ENCODE peak calls at places on chromosomes 2 and 18, in eight cellular contexts. One of them, this sample, is unnamed.

GRCh38 chr18:76426738-76427305 is 68.2 kb downstream of the ZNF516 start:
- DNase-seq in A549: peak; percentile 34
- DNase-seq in adrenal gland: peak; percentile 38
- DNase-seq in breast epithelium: no peak
- DNase-seq in transverse colon: peak; percentile 24
- DNase-seq in K562: peak; percentile 28
- DNase-seq in H1: peak; percentile 93
- DNase-seq in sigmoid colon: peak; percentile 68
- DNase-seq in this sample: peak; percentile 40

GRCh38 chr2:1642066-1642861 is 102.1 kb downstream of the PXDN start:
- DNase-seq in A549: no peak
- DNase-seq in adrenal gland: no peak
- DNase-seq in breast epithelium: no peak
- DNase-seq in transverse colon: no peak
- DNase-seq in K562: no peak
- DNase-seq in H1: no peak
- DNase-seq in sigmoid colon: peak; percentile 64
- DNase-seq in this sample: no peak

GRCh38 chr18:75638597-75639467 is 211.3 kb upstream of the SMIM21 start:
- DNase-seq in A549: no peak
- DNase-seq in adrenal gland: no peak
- DNase-seq in breast epithelium: no peak
- DNase-seq in transverse colon: no peak
- DNase-seq in K562: no peak
- DNase-seq in H1: peak; percentile 53
- DNase-seq in sigmoid colon: peak; percentile 76
- DNase-seq in this sample: no peak

GRCh38 chr2:151907286-151907932 is 79.2 kb upstream of the ARL5A start:
- DNase-seq in A549: no peak
- DNase-seq in adrenal gland: no peak
- DNase-seq in breast epithelium: no peak
- DNase-seq in transverse colon: no peak
- DNase-seq in K562: no peak
- DNase-seq in H1: no peak
- DNase-seq in sigmoid colon: no peak
- DNase-seq in this sample: no peak

GRCh38 chr2:168490916-168491605 is 35.0 kb downstream of the CERS6 start:
- DNase-seq in A549: no peak
- DNase-seq in adrenal gland: no peak
- DNase-seq in breast epithelium: no peak
- DNase-seq in transverse colon: no peak
- DNase-seq in K562: peak; percentile 34
- DNase-seq in H1: no peak
- DNase-seq in sigmoid colon: no peak
- DNase-seq in this sample: no peak

GRCh38 chr2:66428986-66429612 is 5.8 kb upstream of the MEIS1 start:
- DNase-seq in A549: peak; percentile 27
- DNase-seq in adrenal gland: no peak
- DNase-seq in breast epithelium: no peak
- DNase-seq in transverse colon: no peak
- DNase-seq in K562: peak; percentile 73
- DNase-seq in H1: no peak
- DNase-seq in sigmoid colon: no peak
- DNase-seq in this sample: no peak

GRCh38 chr2:198890490-198890889 is 567.2 kb downstream of the SATB2 start:
- DNase-seq in A549: no peak
- DNase-seq in adrenal gland: no peak
- DNase-seq in breast epithelium: no peak
- DNase-seq in transverse colon: no peak
- DNase-seq in K562: no peak
- DNase-seq in H1: no peak
- DNase-seq in sigmoid colon: no peak
- DNase-seq in this sample: no peak

GRCh38 chr2:144071461-144071860 is 448.5 kb downstream of the ZEB2 start:
- DNase-seq in A549: no peak
- DNase-seq in adrenal gland: no peak
- DNase-seq in breast epithelium: no peak
- DNase-seq in transverse colon: no peak
- DNase-seq in K562: peak; percentile 9
- DNase-seq in H1: no peak
- DNase-seq in sigmoid colon: no peak
- DNase-seq in this sample: no peak

GRCh38 chr2:171706152-171706803 is 19.0 kb downstream of the DYNC1I2 start:
- DNase-seq in A549: peak; percentile 13
- DNase-seq in adrenal gland: no peak
- DNase-seq in breast epithelium: no peak
- DNase-seq in transverse colon: no peak
- DNase-seq in K562: peak; percentile 26
- DNase-seq in H1: no peak
- DNase-seq in sigmoid colon: no peak
- DNase-seq in this sample: no peak

GRCh38 chr2:47420214-47420613 is 17.3 kb downstream of the MSH2 start:
- DNase-seq in A549: no peak
- DNase-seq in adrenal gland: no peak
- DNase-seq in breast epithelium: no peak
- DNase-seq in transverse colon: no peak
- DNase-seq in K562: no peak
- DNase-seq in H1: no peak
- DNase-seq in sigmoid colon: no peak
- DNase-seq in this sample: no peak

GRCh38 chr18:35071819-35072247 is 30.6 kb downstream of the MAPRE2 start:
- DNase-seq in A549: no peak
- DNase-seq in adrenal gland: no peak
- DNase-seq in breast epithelium: no peak
- DNase-seq in transverse colon: no peak
- DNase-seq in K562: no peak
- DNase-seq in H1: no peak
- DNase-seq in sigmoid colon: no peak
- DNase-seq in this sample: no peak

GRCh38 chr18:79944746-79945117 is 6.7 kb downstream of the SLC66A2 start:
- DNase-seq in A549: no peak
- DNase-seq in adrenal gland: no peak
- DNase-seq in breast epithelium: no peak
- DNase-seq in transverse colon: peak; percentile 4
- DNase-seq in K562: no peak
- DNase-seq in H1: no peak
- DNase-seq in sigmoid colon: peak; percentile 37
- DNase-seq in this sample: peak; percentile 16

GRCh38 chr2:57987835-57988573 is 58.6 kb upstream of the VRK2 start:
- DNase-seq in A549: no peak
- DNase-seq in adrenal gland: no peak
- DNase-seq in breast epithelium: no peak
- DNase-seq in transverse colon: no peak
- DNase-seq in K562: no peak
- DNase-seq in H1: no peak
- DNase-seq in sigmoid colon: no peak
- DNase-seq in this sample: no peak

GRCh38 chr2:4135765-4136164 is 432.4 kb downstream of the DCDC2C start:
- DNase-seq in A549: no peak
- DNase-seq in adrenal gland: no peak
- DNase-seq in breast epithelium: no peak
- DNase-seq in transverse colon: no peak
- DNase-seq in K562: no peak
- DNase-seq in H1: no peak
- DNase-seq in sigmoid colon: no peak
- DNase-seq in this sample: no peak

GRCh38 chr18:44771957-44772917 is 91.5 kb downstream of the SETBP1 start:
- DNase-seq in A549: no peak
- DNase-seq in adrenal gland: no peak
- DNase-seq in breast epithelium: no peak
- DNase-seq in transverse colon: peak; percentile 46
- DNase-seq in K562: no peak
- DNase-seq in H1: no peak
- DNase-seq in sigmoid colon: peak; percentile 74
- DNase-seq in this sample: peak; percentile 31
- TF ChIP-seq POLR2A in A549: no peak
- TF ChIP-seq POLR2A in adrenal gland: no peak
- TF ChIP-seq POLR2A in breast epithelium: no peak
- TF ChIP-seq POLR2A in transverse colon: no peak
- TF ChIP-seq POLR2A in K562: no peak
- TF ChIP-seq POLR2A in H1: no peak
- TF ChIP-seq POLR2A in sigmoid colon: no peak
- TF ChIP-seq POLR2A in this sample: no peak

DNA sequence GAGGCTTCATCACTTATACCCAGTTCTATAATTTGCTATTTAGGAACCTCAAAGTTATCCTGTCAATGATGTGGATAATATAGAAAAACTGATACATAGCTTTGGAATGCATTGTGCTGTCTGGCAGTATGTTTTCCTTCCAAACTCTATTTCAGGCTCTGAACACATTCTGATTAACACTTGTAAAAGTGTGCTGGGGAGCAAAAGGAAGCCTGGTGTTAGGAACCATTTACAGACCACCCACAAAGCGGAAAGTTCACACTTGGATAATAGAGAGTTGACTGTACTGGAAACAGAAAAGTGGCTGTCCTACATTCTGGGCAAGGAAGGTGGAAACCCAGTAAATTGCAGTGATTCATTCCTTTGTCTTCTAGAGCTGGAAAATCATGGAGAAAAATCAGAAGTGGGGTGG is 114.5 kb upstream of the ZFP36L2 start:
- DNase-seq in A549: peak; percentile 10
- DNase-seq in adrenal gland: no peak
- DNase-seq in breast epithelium: no peak
- DNase-seq in transverse colon: no peak
- DNase-seq in K562: no peak
- DNase-seq in H1: no peak
- DNase-seq in sigmoid colon: no peak
- DNase-seq in this sample: no peak
- H3K27ac ChIP-seq in A549: peak overlapping the region; percentile 44
- H3K27ac ChIP-seq in adrenal gland: peak overlapping the region; percentile 16
- H3K27ac ChIP-seq in breast epithelium: peak overlapping the region; percentile 28
- H3K27ac ChIP-seq in transverse colon: peak overlapping the region; percentile 75
- H3K27ac ChIP-seq in K562: no peak overlapping the region
- H3K27ac ChIP-seq in H1: no peak overlapping the region
- H3K27ac ChIP-seq in sigmoid colon: peak overlapping the region; percentile 92
- H3K27ac ChIP-seq in this sample: peak overlapping the region; percentile 46

GRCh38 chr2:112706170-112706664 is 14.6 kb upstream of the NT5DC4 start:
- DNase-seq in A549: no peak
- DNase-seq in adrenal gland: no peak
- DNase-seq in breast epithelium: no peak
- DNase-seq in transverse colon: no peak
- DNase-seq in K562: peak; percentile 97
- DNase-seq in H1: no peak
- DNase-seq in sigmoid colon: peak; percentile 25
- DNase-seq in this sample: no peak

GRCh38 chr2:112700004-112700667 is 20.7 kb upstream of the NT5DC4 start:
- DNase-seq in A549: no peak
- DNase-seq in adrenal gland: no peak
- DNase-seq in breast epithelium: no peak
- DNase-seq in transverse colon: no peak
- DNase-seq in K562: no peak
- DNase-seq in H1: no peak
- DNase-seq in sigmoid colon: no peak
- DNase-seq in this sample: no peak

GRCh38 chr2:112705576-112705975 is 15.2 kb upstream of the NT5DC4 start:
- DNase-seq in A549: no peak
- DNase-seq in adrenal gland: no peak
- DNase-seq in breast epithelium: peak; percentile 6
- DNase-seq in transverse colon: no peak
- DNase-seq in K562: peak; percentile 35
- DNase-seq in H1: no peak
- DNase-seq in sigmoid colon: no peak
- DNase-seq in this sample: no peak

GRCh38 chr2:112701092-112701491 is 19.7 kb upstream of the NT5DC4 start:
- DNase-seq in A549: no peak
- DNase-seq in adrenal gland: no peak
- DNase-seq in breast epithelium: no peak
- DNase-seq in transverse colon: no peak
- DNase-seq in K562: peak; percentile 47
- DNase-seq in H1: no peak
- DNase-seq in sigmoid colon: peak; percentile 57
- DNase-seq in this sample: no peak

DNA sequence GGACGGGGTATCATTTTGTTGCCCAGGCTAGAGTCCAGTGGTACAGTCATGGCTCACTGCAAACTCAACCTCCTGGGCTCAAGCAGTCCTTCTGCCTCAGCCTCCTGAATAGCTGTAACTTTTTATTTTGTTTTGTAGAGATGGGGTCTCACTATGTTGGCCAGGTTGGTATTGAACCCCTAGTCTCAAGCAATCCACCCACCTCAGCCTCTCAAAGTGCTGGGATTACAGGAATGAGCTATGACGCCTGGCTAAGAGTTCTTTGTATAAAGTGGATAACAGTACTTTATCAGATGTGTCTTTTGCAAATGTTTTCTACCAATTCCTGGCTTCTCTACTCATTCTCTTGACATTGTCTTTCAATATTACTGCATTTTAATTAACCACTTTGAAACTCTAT is 17.1 kb upstream of the NT5DC4 start:
- DNase-seq in A549: no peak
- DNase-seq in adrenal gland: no peak
- DNase-seq in breast epithelium: peak; percentile 2
- DNase-seq in transverse colon: no peak
- DNase-seq in K562: no peak
- DNase-seq in H1: no peak
- DNase-seq in sigmoid colon: no peak
- DNase-seq in this sample: no peak
- H3K4me1 ChIP-seq in A549: no peaks in the 10 kb centered on the region
- H3K4me1 ChIP-seq in adrenal gland: no peaks in the 10 kb centered on the region
- H3K4me1 ChIP-seq in breast epithelium: no peaks in the 10 kb centered on the region
- H3K4me1 ChIP-seq in transverse colon: no peaks in the 10 kb centered on the region
- H3K4me1 ChIP-seq in K562: peaks cover 24% of the 10 kb centered on the region
- H3K4me1 ChIP-seq in H1: no peaks in the 10 kb centered on the region
- H3K4me1 ChIP-seq in sigmoid colon: no peaks in the 10 kb centered on the region
- H3K4me1 ChIP-seq in this sample: no peaks in the 10 kb centered on the region

GRCh38 chr2:234133004-234133403 is 82.5 kb downstream of the SPP2 start:
- DNase-seq in A549: no peak
- DNase-seq in adrenal gland: no peak
- DNase-seq in breast epithelium: peak; percentile 56
- DNase-seq in transverse colon: no peak
- DNase-seq in K562: no peak
- DNase-seq in H1: no peak
- DNase-seq in sigmoid colon: no peak
- DNase-seq in this sample: no peak
- TF ChIP-seq POLR2A in A549: no peak
- TF ChIP-seq POLR2A in adrenal gland: no peak
- TF ChIP-seq POLR2A in breast epithelium: no peak
- TF ChIP-seq POLR2A in transverse colon: no peak
- TF ChIP-seq POLR2A in K562: no peak
- TF ChIP-seq POLR2A in H1: no peak
- TF ChIP-seq POLR2A in sigmoid colon: no peak
- TF ChIP-seq POLR2A in this sample: no peak

GRCh38 chr2:174282449-174282848 is 34.1 kb upstream of the OLA1 start:
- DNase-seq in A549: no peak
- DNase-seq in adrenal gland: no peak
- DNase-seq in breast epithelium: no peak
- DNase-seq in transverse colon: no peak
- DNase-seq in K562: no peak
- DNase-seq in H1: no peak
- DNase-seq in sigmoid colon: no peak
- DNase-seq in this sample: no peak
- H3K27ac ChIP-seq in A549: no peak overlapping the region
- H3K27ac ChIP-seq in adrenal gland: no peak overlapping the region
- H3K27ac ChIP-seq in breast epithelium: no peak overlapping the region
- H3K27ac ChIP-seq in transverse colon: no peak overlapping the region
- H3K27ac ChIP-seq in K562: no peak overlapping the region
- H3K27ac ChIP-seq in H1: no peak overlapping the region
- H3K27ac ChIP-seq in sigmoid colon: no peak overlapping the region
- H3K27ac ChIP-seq in this sample: no peak overlapping the region

This sample was measured in stomach.